ENCODE peak calls at places on chromosomes 12 and 14, in five cellular contexts. M is astrocyte, Z is HCT116, S is neuronal stem cell, E is neural progenitor cell. I is an unnamed sample. For H3K36me3, the result is how much of the 10 kb centered on the place peaks cover.

GRCh38 chr14:67426161-67426560 is 14.2 kb upstream of the PLEK2 start:
- DNase-seq in M (no peak), S (no peak), Z (no peak), E (no peak), I (no peak)

GRCh38 chr14:34098045-34098984 is 147.4 kb upstream of the EGLN3 start:
- DNase-seq in Z (peak), S (no peak), M (peak), E (peak), I (peak)

GRCh38 chr12:63753743-63754142 is 26.0 kb upstream of the RXYLT1 start:
- DNase-seq in S (no peak), M (no peak), Z (no peak), E (no peak), I (peak)

GRCh38 chr12:132444957-132445883 is 44.7 kb upstream of the FBRSL1 start:
- DNase-seq in E (peak), M (no peak), Z (no peak), S (no peak), I (peak)

GRCh38 chr14:82911930-82912329 is 1378.3 kb upstream of the SEL1L start:
- DNase-seq in M (no peak), S (no peak), E (peak), Z (no peak), I (no peak)

GRCh38 chr14:98114122-98114895 is 1157.7 kb downstream of the BCL11B start:
- DNase-seq in E (peak), S (no peak), Z (no peak), M (peak), I (no peak)

GRCh38 chr14:101191882-101192660 is 288.5 kb upstream of the RTL1 start:
- DNase-seq in E (no peak), M (no peak), Z (no peak), S (no peak), I (no peak)

GRCh38 chr12:42326466-42327226 is 679 bp downstream of the PPHLN1 start:
- DNase-seq in M (peak), E (peak), S (no peak), Z (no peak), I (peak)

GRCh38 chr12:103441437-103442186 is 54.2 kb downstream of the C12orf42 start:
- DNase-seq in E (no peak), S (no peak), M (no peak), Z (no peak), I (no peak)

DNA sequence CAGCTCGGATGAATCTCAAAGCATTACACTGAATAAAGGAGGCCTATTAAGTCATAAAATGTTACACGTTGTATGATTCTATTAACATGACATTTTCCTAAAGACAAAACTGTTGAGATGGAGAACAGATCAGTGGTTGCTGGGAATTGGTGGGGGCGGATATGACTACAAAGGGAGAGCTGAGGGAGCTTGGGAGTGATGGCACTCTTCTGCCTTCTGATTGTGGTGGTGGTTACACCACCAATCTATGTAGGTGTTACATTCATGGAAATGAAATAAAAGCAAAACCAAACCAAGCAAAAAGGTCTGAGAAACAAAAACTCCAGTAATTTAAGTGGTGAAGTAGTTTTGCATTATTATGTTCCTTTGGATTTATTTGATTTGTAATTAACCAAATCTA is 16.4 kb upstream of the EVL start:
- DNase-seq in E (no peak), M (peak), Z (no peak), S (no peak), I (peak)
- H3K9ac ChIP-seq in E (no peak), M (no peak), Z (no peak), S (no peak), I (no peak)

GRCh38 chr12:124874988-124875802 is 11.5 kb upstream of the SCARB1 start:
- DNase-seq in Z (no peak), M (no peak), E (no peak), S (no peak), I (no peak)
- H2AFZ ChIP-seq in Z (no peak), M (no peak), E (no peak), S (peak), I (no peak)

DNA sequence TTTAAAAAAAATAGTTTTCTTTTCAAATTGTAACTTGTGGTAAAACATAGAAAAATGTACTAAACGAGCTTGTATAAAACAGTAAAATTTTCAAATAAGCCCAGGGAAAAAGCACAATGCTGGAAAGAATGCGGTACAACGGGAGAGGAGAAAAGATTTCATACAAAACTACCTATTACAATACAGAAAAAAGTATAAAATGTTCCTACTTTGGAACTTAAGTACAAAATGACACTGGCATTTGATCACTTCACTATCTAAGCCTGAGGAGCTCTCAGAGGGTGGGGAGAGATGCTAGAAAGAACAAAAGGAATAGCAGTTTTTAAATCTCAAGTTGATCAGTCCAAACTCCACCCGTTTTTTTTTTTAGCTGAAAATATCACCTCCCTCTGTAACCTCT is 39.5 kb upstream of the COL2A1 start:
- DNase-seq in M (no peak), S (no peak), Z (no peak), E (no peak), I (no peak)
- H3K36me3 ChIP-seq in M (under half), S (half or more), Z (under half), E (under half), I (under half)

DNA sequence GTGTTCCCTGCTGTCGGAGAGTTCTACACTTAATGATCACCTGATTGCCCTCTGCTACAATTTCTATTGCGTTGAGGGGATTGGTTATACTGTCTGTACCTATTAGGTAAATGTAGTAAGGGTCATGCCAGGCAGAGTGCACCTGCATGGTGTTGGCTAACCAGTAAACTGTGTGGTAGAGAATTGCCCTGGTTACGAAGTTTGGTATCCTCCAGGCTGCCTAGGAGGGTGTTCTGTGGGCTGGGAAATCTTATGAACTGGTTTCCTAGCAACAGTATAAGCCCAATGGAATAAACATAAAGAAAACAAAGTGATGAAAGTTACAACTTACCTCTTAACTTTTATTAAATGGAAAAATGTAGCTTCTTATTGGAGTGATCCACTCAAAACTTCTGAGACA is 1.4 kb downstream of the CCDC91 start:
- DNase-seq in E (no peak), S (no peak), M (peak), Z (no peak), I (peak)
- H3K9ac ChIP-seq in E (no peak), S (no peak), M (peak), Z (peak), I (peak)